ENCODE peak calls at places on chromosomes 1 and 21, in ten cellular contexts. A is heart left ventricle, D is aorta, F is AG04450, Y is cardiac muscle cell, O is IMR-90, K is MM.1S, S is bronchial epithelial cell, T is kidney, N is thoracic aorta. Q is an unnamed sample.

GRCh38 chr1:236862231-236862591 is 67.1 kb downstream of the MTR start:
- DNase-seq in A (no peak), D (no peak), F (no peak), Y (no peak), O (no peak), K (no peak), S (no peak), T (no peak), N (no peak), Q (no peak)

GRCh38 chr1:17732475-17732874 is 22.7 kb upstream of the ACTL8 start:
- DNase-seq in A (no peak), D (no peak), F (no peak), Y (no peak), O (peak; percentile 73), K (no peak), S (peak; percentile 32), T (no peak), N (no peak), Q (no peak)

GRCh38 chr1:160308451-160309182 is 23.7 kb upstream of the PEX19 start:
- DNase-seq in A (no peak), D (no peak), F (no peak), Y (no peak), O (no peak), K (no peak), S (no peak), T (no peak), N (no peak), Q (no peak)

GRCh38 chr1:117284408-117285215 is 73.9 kb upstream of the VTCN1 start:
- DNase-seq in A (no peak), D (no peak), F (peak; percentile 50), Y (peak; percentile 75), O (peak; percentile 79), K (peak; percentile 27), S (peak; percentile 72), T (no peak), N (no peak), Q (peak; percentile 35)

GRCh38 chr1:155076371-155076770 is 2.3 kb upstream of the EFNA3 start:
- DNase-seq in A (no peak), D (no peak), F (no peak), Y (no peak), O (no peak), K (no peak), S (no peak), T (peak; percentile 17), N (no peak), Q (no peak)

GRCh38 chr1:35882586-35882944 is 444 bp upstream of the AGO1 start:
- DNase-seq in A (no peak), D (no peak), F (no peak), Y (no peak), O (no peak), K (no peak), S (no peak), T (no peak), N (no peak), Q (no peak)

GRCh38 chr1:151949371-151950193 is 40.3 kb upstream of the THEM4 start:
- DNase-seq in A (no peak), D (no peak), F (no peak), Y (no peak), O (no peak), K (no peak), S (no peak), T (peak; percentile 76), N (no peak), Q (no peak)

GRCh38 chr1:158246650-158247049 is 7.6 kb upstream of the CD1A start:
- DNase-seq in A (no peak), D (no peak), F (no peak), Y (no peak), O (no peak), K (peak; percentile 45), S (peak; percentile 32), T (peak; percentile 41), N (no peak), Q (peak; percentile 90)

GRCh38 chr1:162822391-162823200 is 32.1 kb downstream of the HSD17B7 start:
- DNase-seq in A (peak; percentile 11), D (peak; percentile 47), F (no peak), Y (peak; percentile 39), O (no peak), K (no peak), S (no peak), T (peak; percentile 54), N (no peak), Q (no peak)

GRCh38 chr21:45146301-45146700 is 71.9 kb downstream of the ADARB1 start:
- DNase-seq in A (no peak), D (peak; percentile 54), F (no peak), Y (no peak), O (no peak), K (no peak), S (no peak), T (no peak), N (no peak), Q (no peak)

GRCh38 chr21:41612674-41613250 is 104.8 kb upstream of the TMPRSS2 start:
- DNase-seq in A (peak; percentile 65), D (peak; percentile 94), F (peak; percentile 74), Y (peak; percentile 65), O (peak; percentile 90), K (no peak), S (peak; percentile 87), T (peak; percentile 91), N (peak; percentile 80), Q (no peak)

GRCh38 chr1:83508485-83509151 is 490.3 kb downstream of the TTLL7 start:
- DNase-seq in A (peak; percentile 56), D (peak; percentile 44), F (no peak), Y (no peak), O (peak; percentile 41), K (peak; percentile 81), S (peak; percentile 7), T (no peak), N (no peak), Q (peak; percentile 80)

GRCh38 chr1:31216016-31216415 is 23.7 kb downstream of the NKAIN1 start:
- DNase-seq in A (peak; percentile 68), D (no peak), F (no peak), Y (peak; percentile 74), O (peak; percentile 17), K (no peak), S (peak; percentile 56), T (peak; percentile 83), N (no peak), Q (no peak)

DNA sequence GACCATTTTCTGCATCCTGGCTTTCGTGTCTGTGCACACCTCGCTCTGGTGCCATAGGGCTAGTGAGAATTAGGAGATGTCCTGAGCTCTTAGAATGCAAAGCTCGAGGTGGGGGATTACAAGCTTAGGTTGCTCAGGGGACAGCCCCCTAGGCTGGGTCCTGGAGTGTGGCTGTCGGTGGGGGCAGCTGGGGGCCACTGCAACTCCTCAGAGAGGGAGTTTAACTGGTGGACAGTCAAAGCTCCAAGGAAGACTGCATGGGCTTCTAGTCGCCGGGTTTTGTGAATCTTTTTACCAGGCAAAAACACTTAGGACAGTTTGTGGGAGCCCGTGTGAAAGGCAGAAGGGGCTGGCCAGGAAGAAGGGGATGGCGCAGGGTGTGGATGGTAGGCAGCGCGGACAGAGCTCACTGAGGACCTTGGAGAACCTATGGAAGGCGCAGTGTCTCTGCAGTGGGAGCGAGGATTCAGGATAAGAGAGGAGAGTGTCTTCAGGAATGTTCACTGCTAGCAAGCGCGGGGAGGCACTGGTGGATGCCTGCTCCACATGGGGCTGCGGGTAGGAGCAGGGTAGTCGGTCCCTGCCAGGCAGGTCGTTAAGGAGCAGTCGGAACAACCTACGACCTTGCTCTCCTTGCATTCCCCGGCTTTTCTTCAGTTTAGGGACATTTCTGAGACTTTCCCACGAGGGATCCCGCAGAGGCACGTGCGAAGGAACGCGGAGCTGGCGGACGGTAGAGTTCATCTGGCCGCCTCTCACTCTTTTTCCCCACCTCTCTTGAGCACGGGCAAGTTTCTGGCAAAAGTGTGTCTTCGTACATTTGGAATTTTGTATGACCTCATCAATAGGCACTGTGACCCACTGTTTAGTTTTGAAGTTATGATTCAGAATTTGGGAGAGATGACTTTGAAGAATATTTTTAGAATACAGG is 12.9 kb upstream of the KCNE1 start:
- DNase-seq in A (no peak), D (no peak), F (no peak), Y (no peak), O (peak; percentile 84), K (no peak), S (peak; percentile 57), T (no peak), N (no peak), Q (no peak)
- H3K4me3 ChIP-seq in A (peak overlapping the region; percentile 49), D (peak overlapping the region; percentile 0), F (peak overlapping the region; percentile 71), Y (no peak overlapping the region), O (peak overlapping the region; percentile 57), K (no peak overlapping the region), S (no peak overlapping the region), T (peak overlapping the region; percentile 94), N (peak overlapping the region; percentile 70), Q (no peak overlapping the region)

GRCh38 chr21:24910591-24910990 is 696.7 kb downstream of the MRPL39 start:
- DNase-seq in A (no peak), D (no peak), F (no peak), Y (peak; percentile 59), O (no peak), K (no peak), S (no peak), T (no peak), N (no peak), Q (no peak)
- H3K4me3 ChIP-seq in A (no peak overlapping the region), D (no peak overlapping the region), F (no peak overlapping the region), Y (no peak overlapping the region), O (no peak overlapping the region), K (no peak overlapping the region), S (no peak overlapping the region), T (no peak overlapping the region), N (no peak overlapping the region), Q (no peak overlapping the region)

GRCh38 chr1:181091322-181092040 is 3.0 kb downstream of the IER5 start:
- DNase-seq in A (no peak), D (no peak), F (no peak), Y (no peak), O (no peak), K (no peak), S (no peak), T (no peak), N (no peak), Q (no peak)
- H3K4me3 ChIP-seq in A (peak overlapping the region; percentile 82), D (no peak overlapping the region), F (peak overlapping the region; percentile 94), Y (no peak overlapping the region), O (peak overlapping the region; percentile 59), K (peak overlapping the region; percentile 94), S (peak overlapping the region; percentile 84), T (peak overlapping the region; percentile 87), N (peak overlapping the region; percentile 88), Q (no peak overlapping the region)

GRCh38 chr1:1170891-1171550 is 2.7 kb upstream of the TTLL10 start:
- DNase-seq in A (peak; percentile 4), D (no peak), F (no peak), Y (no peak), O (no peak), K (no peak), S (no peak), T (peak; percentile 76), N (no peak), Q (no peak)

GRCh38 chr1:1173061-1173792 is 453 bp upstream of the TTLL10 start:
- DNase-seq in A (no peak), D (peak; percentile 42), F (no peak), Y (no peak), O (no peak), K (no peak), S (no peak), T (peak; percentile 54), N (no peak), Q (no peak)

GRCh38 chr1:1171551-1172340 is 1.9 kb upstream of the TTLL10 start:
- DNase-seq in A (peak; percentile 4), D (no peak), F (no peak), Y (no peak), O (no peak), K (no peak), S (no peak), T (peak; percentile 72), N (no peak), Q (no peak)

GRCh38 chr1:1175221-1176062 is 1.8 kb downstream of the TTLL10 start:
- DNase-seq in A (no peak), D (no peak), F (no peak), Y (no peak), O (no peak), K (no peak), S (no peak), T (peak; percentile 62), N (no peak), Q (no peak)

GRCh38 chr1:1173793-1174415 is at the start of gene TTLL10:
- DNase-seq in A (peak; percentile 7), D (peak; percentile 44), F (no peak), Y (peak; percentile 11), O (no peak), K (no peak), S (no peak), T (peak; percentile 86), N (no peak), Q (no peak)
- H3K4me3 ChIP-seq in A (no peak within 1 kb of the TSS), D (no peak within 1 kb of the TSS), F (no peak within 1 kb of the TSS), Y (no peak within 1 kb of the TSS), O (no peak within 1 kb of the TSS), K (no peak within 1 kb of the TSS), S (no peak within 1 kb of the TSS), T (no peak within 1 kb of the TSS), N (no peak within 1 kb of the TSS), Q (no peak within 1 kb of the TSS)

Q was measured in Jurkat, Clone E6-1.